ENCODE peak calls at places on chromosome 7, in six cellular contexts. One of them, this sample, is unnamed.
A peak's percentile ranks its signal among the peaks of the same experiment; 100 is the strongest.

GRCh38 chr7:110224643-110225042 is 866.3 kb upstream of the LRRN3 start:
- DNase-seq in posterior vena cava: no peak
- DNase-seq in sciatic nerve: no peak
- DNase-seq in HCEC 1CT: no peak
- DNase-seq in C1 segment of cervical spinal cord: no peak
- DNase-seq in cardiac muscle cell: no peak
- DNase-seq in this sample: no peak

GRCh38 chr7:93719546-93719945 is 145.0 kb upstream of the CALCR start:
- DNase-seq in posterior vena cava: no peak
- DNase-seq in sciatic nerve: no peak
- DNase-seq in HCEC 1CT: peak; percentile 45
- DNase-seq in C1 segment of cervical spinal cord: no peak
- DNase-seq in cardiac muscle cell: no peak
- DNase-seq in this sample: no peak

GRCh38 chr7:19410096-19410495 is 264.9 kb upstream of the FERD3L start:
- DNase-seq in posterior vena cava: no peak
- DNase-seq in sciatic nerve: no peak
- DNase-seq in HCEC 1CT: peak; percentile 8
- DNase-seq in C1 segment of cervical spinal cord: no peak
- DNase-seq in cardiac muscle cell: no peak
- DNase-seq in this sample: no peak

GRCh38 chr7:90738249-90738648 is 142.1 kb downstream of the CDK14 start:
- DNase-seq in posterior vena cava: no peak
- DNase-seq in sciatic nerve: no peak
- DNase-seq in HCEC 1CT: no peak
- DNase-seq in C1 segment of cervical spinal cord: no peak
- DNase-seq in cardiac muscle cell: no peak
- DNase-seq in this sample: no peak

GRCh38 chr7:15407910-15408309 is 153.9 kb downstream of the AGMO start:
- DNase-seq in posterior vena cava: no peak
- DNase-seq in sciatic nerve: no peak
- DNase-seq in HCEC 1CT: no peak
- DNase-seq in C1 segment of cervical spinal cord: no peak
- DNase-seq in cardiac muscle cell: no peak
- DNase-seq in this sample: no peak

GRCh38 chr7:74479961-74480829 is 26.5 kb downstream of the GTF2IRD1 start:
- DNase-seq in posterior vena cava: peak; percentile 94
- DNase-seq in sciatic nerve: peak; percentile 85
- DNase-seq in HCEC 1CT: peak; percentile 74
- DNase-seq in C1 segment of cervical spinal cord: peak; percentile 32
- DNase-seq in cardiac muscle cell: peak; percentile 96
- DNase-seq in this sample: peak; percentile 92

GRCh38 chr7:114670676-114671075 is 251.2 kb upstream of the MDFIC start:
- DNase-seq in posterior vena cava: no peak
- DNase-seq in sciatic nerve: no peak
- DNase-seq in HCEC 1CT: no peak
- DNase-seq in C1 segment of cervical spinal cord: no peak
- DNase-seq in cardiac muscle cell: no peak
- DNase-seq in this sample: no peak

GRCh38 chr7:78247910-78248689 is 449.5 kb downstream of the PHTF2 start:
- DNase-seq in posterior vena cava: no peak
- DNase-seq in sciatic nerve: no peak
- DNase-seq in HCEC 1CT: no peak
- DNase-seq in C1 segment of cervical spinal cord: no peak
- DNase-seq in cardiac muscle cell: no peak
- DNase-seq in this sample: no peak

GRCh38 chr7:43652364-43652763 is 69.5 kb downstream of the STK17A start:
- DNase-seq in posterior vena cava: no peak
- DNase-seq in sciatic nerve: no peak
- DNase-seq in HCEC 1CT: no peak
- DNase-seq in C1 segment of cervical spinal cord: no peak
- DNase-seq in cardiac muscle cell: no peak
- DNase-seq in this sample: no peak

GRCh38 chr7:92644406-92645113 is 54.4 kb upstream of the FAM133B start:
- DNase-seq in posterior vena cava: no peak
- DNase-seq in sciatic nerve: no peak
- DNase-seq in HCEC 1CT: peak; percentile 42
- DNase-seq in C1 segment of cervical spinal cord: no peak
- DNase-seq in cardiac muscle cell: peak; percentile 71
- DNase-seq in this sample: no peak

GRCh38 chr7:157547611-157548010 is 210.8 kb downstream of the DNAJB6 start:
- DNase-seq in posterior vena cava: peak; percentile 44
- DNase-seq in sciatic nerve: peak; percentile 40
- DNase-seq in HCEC 1CT: no peak
- DNase-seq in C1 segment of cervical spinal cord: no peak
- DNase-seq in cardiac muscle cell: no peak
- DNase-seq in this sample: no peak

GRCh38 chr7:83469076-83469475 is 179.9 kb downstream of the SEMA3E start:
- DNase-seq in posterior vena cava: no peak
- DNase-seq in sciatic nerve: no peak
- DNase-seq in HCEC 1CT: peak; percentile 86
- DNase-seq in C1 segment of cervical spinal cord: no peak
- DNase-seq in cardiac muscle cell: no peak
- DNase-seq in this sample: no peak

GRCh38 chr7:157955383-157955999 is 618.7 kb downstream of the DNAJB6 start:
- DNase-seq in posterior vena cava: no peak
- DNase-seq in sciatic nerve: no peak
- DNase-seq in HCEC 1CT: no peak
- DNase-seq in C1 segment of cervical spinal cord: no peak
- DNase-seq in cardiac muscle cell: no peak
- DNase-seq in this sample: no peak

GRCh38 chr7:48366096-48366495 is 194.8 kb downstream of the ABCA13 start:
- DNase-seq in posterior vena cava: no peak
- DNase-seq in sciatic nerve: no peak
- DNase-seq in HCEC 1CT: no peak
- DNase-seq in C1 segment of cervical spinal cord: no peak
- DNase-seq in cardiac muscle cell: no peak
- DNase-seq in this sample: no peak

GRCh38 chr7:66642932-66643331 is 14.3 kb downstream of the KCTD7 start:
- DNase-seq in posterior vena cava: no peak
- DNase-seq in sciatic nerve: no peak
- DNase-seq in HCEC 1CT: no peak
- DNase-seq in C1 segment of cervical spinal cord: no peak
- DNase-seq in cardiac muscle cell: no peak
- DNase-seq in this sample: no peak

GRCh38 chr7:23474829-23475578 is 4.7 kb upstream of the IGF2BP3 start:
- DNase-seq in posterior vena cava: no peak
- DNase-seq in sciatic nerve: no peak
- DNase-seq in HCEC 1CT: peak; percentile 27
- DNase-seq in C1 segment of cervical spinal cord: no peak
- DNase-seq in cardiac muscle cell: no peak
- DNase-seq in this sample: no peak

GRCh38 chr7:25565949-25566348 is 337.7 kb upstream of the NPVF start:
- DNase-seq in posterior vena cava: no peak
- DNase-seq in sciatic nerve: peak; percentile 78
- DNase-seq in HCEC 1CT: peak; percentile 44
- DNase-seq in C1 segment of cervical spinal cord: no peak
- DNase-seq in cardiac muscle cell: peak; percentile 75
- DNase-seq in this sample: peak; percentile 81

GRCh38 chr7:118195837-118196474 is 12.0 kb downstream of the LSM8 start:
- DNase-seq in posterior vena cava: no peak
- DNase-seq in sciatic nerve: no peak
- DNase-seq in HCEC 1CT: peak; percentile 56
- DNase-seq in C1 segment of cervical spinal cord: no peak
- DNase-seq in cardiac muscle cell: peak; percentile 80
- DNase-seq in this sample: peak; percentile 80

GRCh38 chr7:116706668-116707126 is 34.7 kb downstream of the MET start:
- DNase-seq in posterior vena cava: no peak
- DNase-seq in sciatic nerve: no peak
- DNase-seq in HCEC 1CT: peak; percentile 65
- DNase-seq in C1 segment of cervical spinal cord: no peak
- DNase-seq in cardiac muscle cell: no peak
- DNase-seq in this sample: no peak

GRCh38 chr7:157273208-157274202 is 63.3 kb upstream of the DNAJB6 start:
- DNase-seq in posterior vena cava: peak; percentile 89
- DNase-seq in sciatic nerve: peak; percentile 78
- DNase-seq in HCEC 1CT: peak; percentile 62
- DNase-seq in C1 segment of cervical spinal cord: peak; percentile 12
- DNase-seq in cardiac muscle cell: peak; percentile 80
- DNase-seq in this sample: peak; percentile 78

GRCh38 chr7:23011222-23011924 is 2.6 kb downstream of the HYCC1 start:
- DNase-seq in posterior vena cava: no peak
- DNase-seq in sciatic nerve: no peak
- DNase-seq in HCEC 1CT: no peak
- DNase-seq in C1 segment of cervical spinal cord: no peak
- DNase-seq in cardiac muscle cell: no peak
- DNase-seq in this sample: no peak

This sample was measured in testis.